ENCODE peak calls at places on chromosomes 2 and 18, in four cellular contexts. W is breast epithelium, B is body of pancreas, T is transverse colon. C is an unnamed sample.
A peak's percentile ranks its signal among the peaks of the same experiment; 100 is the strongest.

GRCh38 chr2:17539993-17540812 is at the start of gene VSNL1:
- DNase-seq in W (peak; percentile 66), B (peak; percentile 91), T (peak; percentile 86), C (peak; percentile 89)

GRCh38 chr2:60465736-60466135 is 87.7 kb downstream of the BCL11A start:
- DNase-seq in W (no peak), B (no peak), T (no peak), C (peak; percentile 44)

GRCh38 chr2:186065491-186065890 is 326.9 kb downstream of the FSIP2 start:
- DNase-seq in W (no peak), B (no peak), T (no peak), C (no peak)

GRCh38 chr2:237572021-237572741 is 5.8 kb downstream of the PRLH start:
- DNase-seq in W (peak; percentile 92), B (peak; percentile 90), T (peak; percentile 92), C (peak; percentile 95)

GRCh38 chr2:32977228-32977758 is 30.5 kb downstream of the LTBP1 start:
- DNase-seq in W (peak; percentile 54), B (peak; percentile 80), T (peak; percentile 96), C (no peak)

GRCh38 chr2:177161741-177162440 is 50.7 kb upstream of the HNRNPA3 start:
- DNase-seq in W (no peak), B (no peak), T (no peak), C (peak; percentile 36)

GRCh38 chr2:202965810-202966454 is 48.7 kb upstream of the NBEAL1 start:
- DNase-seq in W (no peak), B (no peak), T (no peak), C (no peak)

GRCh38 chr2:197800091-197800490 is 4.3 kb upstream of the PLCL1 start:
- DNase-seq in W (no peak), B (no peak), T (no peak), C (no peak)

GRCh38 chr2:129906139-129906860 is 73.2 kb upstream of the RAB6C start:
- DNase-seq in W (no peak), B (no peak), T (no peak), C (peak; percentile 8)

GRCh38 chr18:3074094-3074493 is 61.1 kb upstream of the LPIN2 start:
- DNase-seq in W (no peak), B (no peak), T (peak; percentile 31), C (no peak)

GRCh38 chr2:69917854-69918253 is 2.9 kb downstream of the MXD1 start:
- DNase-seq in W (no peak), B (no peak), T (no peak), C (peak; percentile 39)

GRCh38 chr18:69778680-69779079 is 169.0 kb downstream of the CD226 start:
- DNase-seq in W (no peak), B (no peak), T (no peak), C (no peak)

GRCh38 chr18:56575819-56576663 is 62.4 kb downstream of the TXNL1 start:
- DNase-seq in W (no peak), B (no peak), T (no peak), C (no peak)

GRCh38 chr2:30139131-30139870 is 7.5 kb upstream of the YPEL5 start:
- DNase-seq in W (no peak), B (no peak), T (peak; percentile 10), C (no peak)

GRCh38 chr2:237181844-237182243 is 96.2 kb downstream of the COPS8 start:
- DNase-seq in W (no peak), B (no peak), T (no peak), C (peak; percentile 35)

GRCh38 chr2:71561441-71562267 is 108.3 kb downstream of the DYSF start:
- DNase-seq in W (no peak), B (no peak), T (no peak), C (no peak)

GRCh38 chr2:9666306-9666705 is 35.5 kb upstream of the YWHAQ start:
- DNase-seq in W (no peak), B (no peak), T (no peak), C (no peak)

GRCh38 chr2:25444608-25445270 is 103.0 kb upstream of the DNMT3A start:
- DNase-seq in W (no peak), B (no peak), T (no peak), C (no peak)

GRCh38 chr18:34643982-34644381 is 66.1 kb upstream of the DTNA start:
- DNase-seq in W (no peak), B (no peak), T (no peak), C (no peak)

GRCh38 chr2:21772624-21773023 is 648.9 kb downstream of the TDRD15 start:
- DNase-seq in W (no peak), B (no peak), T (no peak), C (no peak)

GRCh38 chr2:30664761-30665358 is 142.4 kb downstream of the CAPN13 start:
- DNase-seq in W (no peak), B (no peak), T (no peak), C (no peak)

GRCh38 chr18:37019157-37019571 is 190.2 kb downstream of the KIAA1328 start:
- DNase-seq in W (no peak), B (no peak), T (no peak), C (no peak)

GRCh38 chr2:192151848-192152247 is 42.9 kb downstream of the TMEFF2 start:
- DNase-seq in W (no peak), B (no peak), T (no peak), C (no peak)

GRCh38 chr2:192148241-192148619 is 46.5 kb downstream of the TMEFF2 start:
- DNase-seq in W (no peak), B (no peak), T (no peak), C (no peak)

GRCh38 chr2:192148620-192149321 is 46.0 kb downstream of the TMEFF2 start:
- DNase-seq in W (no peak), B (no peak), T (no peak), C (no peak)

GRCh38 chr2:192153561-192153960 is 41.2 kb downstream of the TMEFF2 start:
- DNase-seq in W (no peak), B (no peak), T (no peak), C (no peak)

GRCh38 chr2:192150166-192150565 is 44.6 kb downstream of the TMEFF2 start:
- DNase-seq in W (no peak), B (no peak), T (no peak), C (no peak)
- H3K4me1 ChIP-seq in W (no peaks in the 10 kb centered on the region), B (no peaks in the 10 kb centered on the region), T (no peaks in the 10 kb centered on the region), C (peaks cover 21% of the 10 kb centered on the region)

GRCh38 chr2:96838345-96839287 is 5.2 kb downstream of the ANKRD23 start:
- DNase-seq in W (no peak), B (no peak), T (no peak), C (no peak)
- H3K27ac ChIP-seq in W (no peak overlapping the region), B (peak overlapping the region; percentile 20), T (no peak overlapping the region), C (no peak overlapping the region)

DNA sequence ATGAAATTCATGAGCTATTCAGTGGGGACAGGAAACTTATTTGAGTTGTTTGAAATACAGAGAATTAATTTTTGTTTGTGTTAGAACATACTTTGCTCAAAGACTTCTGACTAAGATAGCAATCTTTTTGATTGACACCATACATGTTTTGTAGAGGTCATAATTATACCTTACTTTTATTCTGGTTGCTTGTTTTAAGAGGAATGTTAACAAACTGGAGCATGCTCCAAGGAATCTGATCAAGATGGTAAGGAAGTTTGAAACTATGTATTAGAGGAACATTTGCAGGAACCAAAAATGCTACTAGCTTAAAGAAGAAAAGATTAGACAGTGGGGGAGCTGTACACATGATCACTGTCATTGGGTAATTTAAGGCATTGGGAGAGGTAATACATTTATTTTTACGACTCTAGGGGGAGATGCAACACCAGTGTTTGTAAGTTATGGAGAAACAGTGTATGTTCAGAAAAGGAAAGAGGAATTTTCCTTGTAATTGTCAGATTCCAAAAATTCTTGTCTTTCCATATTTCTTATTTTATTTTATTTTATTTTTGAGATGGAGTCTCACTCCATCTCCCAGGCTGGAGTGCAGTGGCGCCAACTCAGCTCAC is 8.0 kb downstream of the AGFG1 start:
- DNase-seq in W (no peak), B (no peak), T (no peak), C (no peak)
- TF ChIP-seq CTCF in W (no peak), B (peak; percentile 29), T (no peak), C (peak; percentile 53)

DNA sequence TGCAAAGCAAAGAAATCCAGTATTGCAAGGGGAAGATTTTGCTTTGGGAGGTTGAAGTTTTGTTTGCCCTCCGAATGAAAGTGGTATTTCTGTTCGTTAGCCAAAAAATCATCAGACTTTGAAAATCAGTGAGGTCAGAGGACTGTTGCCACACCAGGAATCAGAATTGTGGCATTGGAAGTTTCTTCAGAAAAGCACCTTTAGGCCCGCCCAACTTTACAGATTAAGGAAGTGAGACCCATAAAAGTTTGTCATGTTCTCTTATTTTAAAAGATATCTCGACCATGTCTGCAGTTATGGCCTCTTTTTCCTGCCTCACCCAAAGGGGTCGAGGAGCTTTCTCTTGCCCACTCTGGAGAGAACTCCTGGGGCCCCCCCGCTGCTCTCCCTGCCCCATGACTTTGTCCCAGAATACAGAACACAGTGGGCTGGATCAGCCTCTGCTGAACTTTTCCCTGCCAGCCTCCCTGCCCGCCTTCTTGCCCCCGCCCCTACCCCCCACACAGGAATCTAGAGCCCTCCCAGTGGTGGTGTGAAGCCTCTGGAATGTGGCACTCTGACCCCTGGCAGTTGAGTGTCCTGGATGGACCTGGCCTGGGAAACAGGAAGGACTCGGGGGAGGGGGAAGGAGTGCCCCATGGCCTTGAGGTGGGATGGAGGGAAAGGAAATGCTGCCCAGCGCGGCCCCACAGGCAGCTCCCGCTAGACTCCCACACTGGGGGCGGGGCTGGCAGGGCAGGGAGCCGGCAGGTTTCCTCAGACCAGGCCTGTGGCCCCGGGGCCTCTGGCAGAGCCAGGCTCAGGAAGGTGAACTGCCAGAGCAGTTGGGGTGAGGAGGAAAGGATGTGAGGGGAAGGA is 25.3 kb downstream of the CRIM1 start:
- DNase-seq in W (no peak), B (peak; percentile 68), T (peak; percentile 65), C (peak; percentile 35)
- H3K4me1 ChIP-seq in W (peaks cover 7% of the 10 kb centered on the region), B (peaks cover 32% of the 10 kb centered on the region), T (peaks cover 38% of the 10 kb centered on the region), C (peaks cover 9% of the 10 kb centered on the region)

DNA sequence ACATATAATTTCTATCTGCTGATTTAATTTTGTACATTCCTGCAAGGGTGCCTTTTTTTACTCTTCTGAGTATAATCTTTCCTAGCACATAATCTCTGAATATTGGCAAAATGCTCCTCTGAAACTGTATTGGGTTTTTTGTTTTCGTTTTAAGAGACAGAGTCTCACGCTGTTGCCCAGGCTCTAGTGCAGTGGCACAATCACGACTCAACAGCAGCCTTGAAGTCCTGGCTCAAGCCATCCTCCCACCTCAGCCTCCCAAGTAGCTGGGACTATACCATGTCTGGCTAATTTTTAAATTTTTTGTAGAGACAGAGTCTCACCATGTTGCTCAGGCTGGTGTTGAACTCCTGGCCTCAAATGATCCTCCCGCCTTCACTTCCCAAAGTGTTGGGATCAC is 104.9 kb downstream of the SPTBN1 start:
- DNase-seq in W (no peak), B (no peak), T (no peak), C (no peak)
- H3K27ac ChIP-seq in W (peak overlapping the region; percentile 97), B (no peak overlapping the region), T (peak overlapping the region; percentile 94), C (peak overlapping the region; percentile 97)

DNA sequence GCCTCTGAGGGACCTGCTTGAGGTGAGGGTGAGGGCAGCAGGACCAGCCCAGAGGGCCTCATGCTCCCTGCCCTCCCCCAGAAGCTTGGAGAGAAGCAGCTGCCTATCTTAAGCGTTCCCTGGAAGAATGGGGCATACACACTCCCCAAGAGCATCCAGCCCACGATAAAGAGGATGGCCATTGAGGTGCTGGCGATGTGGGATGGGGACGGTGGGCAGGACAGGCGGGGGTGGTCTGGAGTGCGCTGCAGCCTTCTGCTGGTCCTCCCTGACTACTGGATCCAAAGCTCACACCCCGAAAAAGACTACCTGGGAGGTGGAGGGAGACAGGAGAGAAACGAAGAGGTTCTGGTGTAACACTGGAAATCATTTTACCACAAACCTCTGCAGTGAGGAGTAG is 45.6 kb downstream of the LMAN2L start:
- DNase-seq in W (no peak), B (no peak), T (no peak), C (no peak)
- TF ChIP-seq CTCF in W (no peak), B (no peak), T (no peak), C (no peak)

C was measured in adrenal gland.